ENCODE peak calls at places on chromosomes 11 and 22, in five cellular contexts. N is brain microvascular endothelial cell, U is GM12865, C is pancreas, R is retina. I is an unnamed sample.

GRCh38 chr11:46330887-46331652 is 16.2 kb upstream of the DGKZ start:
- DNase-seq in N (no peak), U (no peak), C (no peak), R (no peak), I (no peak)

GRCh38 chr11:92035488-92035887 is 189.1 kb upstream of the FAT3 start:
- DNase-seq in N (no peak), U (no peak), C (no peak), R (no peak), I (no peak)

GRCh38 chr11:29629281-29629680 is 387.5 kb downstream of the KCNA4 start:
- DNase-seq in N (peak; percentile 2), U (no peak), C (no peak), R (no peak), I (no peak)

GRCh38 chr11:129428027-129428426 is 52.4 kb downstream of the BARX2 start:
- DNase-seq in N (no peak), U (no peak), C (no peak), R (no peak), I (no peak)

GRCh38 chr11:69169479-69169878 is 13.7 kb downstream of the SMIM38 start:
- DNase-seq in N (no peak), U (no peak), C (no peak), R (no peak), I (no peak)

GRCh38 chr11:19673924-19674390 is 38.7 kb upstream of the NAV2 start:
- DNase-seq in N (no peak), U (no peak), C (no peak), R (peak; percentile 61), I (no peak)

GRCh38 chr11:115942043-115942442 is 437.8 kb upstream of the CADM1 start:
- DNase-seq in N (no peak), U (no peak), C (no peak), R (no peak), I (no peak)

GRCh38 chr11:2297623-2298030 is 4.1 kb downstream of the C11orf21 start:
- DNase-seq in N (no peak), U (no peak), C (no peak), R (no peak), I (no peak)

GRCh38 chr11:70210516-70210915 is 7.4 kb downstream of the FADD start:
- DNase-seq in N (peak; percentile 15), U (no peak), C (no peak), R (no peak), I (no peak)

GRCh38 chr11:78740175-78741161 is 165.8 kb upstream of the NARS2 start:
- DNase-seq in N (no peak), U (no peak), C (no peak), R (no peak), I (no peak)

GRCh38 chr11:68009391-68010000 is 631 bp upstream of the ALDH3B1 start:
- DNase-seq in N (peak; percentile 43), U (peak; percentile 36), C (no peak), R (no peak), I (peak; percentile 68)

GRCh38 chr11:94133752-94134151 is 5.1 kb downstream of the PANX1 start:
- DNase-seq in N (no peak), U (no peak), C (no peak), R (no peak), I (no peak)

GRCh38 chr11:87137711-87138110 is 100.0 kb downstream of the TMEM135 start:
- DNase-seq in N (no peak), U (no peak), C (no peak), R (no peak), I (no peak)

GRCh38 chr11:34680206-34680605 is 59.3 kb downstream of the EHF start:
- DNase-seq in N (peak; percentile 10), U (no peak), C (no peak), R (no peak), I (no peak)

GRCh38 chr22:18076060-18076497 is 1.7 kb upstream of the PEX26 start:
- DNase-seq in N (peak; percentile 78), U (peak; percentile 87), C (no peak), R (peak; percentile 84), I (peak; percentile 53)

GRCh38 chr22:26674211-26675190 is 17.1 kb downstream of the MIAT start:
- DNase-seq in N (no peak), U (peak; percentile 81), C (no peak), R (no peak), I (peak; percentile 63)

GRCh38 chr11:114738954-114739353 is 60.6 kb downstream of the NXPE2 start:
- DNase-seq in N (peak; percentile 34), U (peak; percentile 67), C (no peak), R (peak; percentile 11), I (peak; percentile 68)

GRCh38 chr11:95898782-95899181 is 25.1 kb downstream of the MTMR2 start:
- DNase-seq in N (no peak), U (no peak), C (no peak), R (no peak), I (no peak)

GRCh38 chr22:19351604-19352003 is 60.1 kb upstream of the CLTCL1 start:
- DNase-seq in N (no peak), U (no peak), C (no peak), R (no peak), I (no peak)

GRCh38 chr11:107043242-107043991 is 25.1 kb upstream of the GUCY1A2 start:
- DNase-seq in N (peak; percentile 96), U (peak; percentile 85), C (no peak), R (no peak), I (no peak)

GRCh38 chr22:33923660-33924246 is 3.5 kb upstream of the LARGE1 start:
- DNase-seq in N (peak; percentile 62), U (peak; percentile 87), C (no peak), R (peak; percentile 78), I (peak; percentile 86)

GRCh38 chr11:134052988-134053945 is 15.6 kb upstream of the JAM3 start:
- DNase-seq in N (no peak), U (no peak), C (peak; percentile 29), R (peak; percentile 50), I (no peak)

GRCh38 chr11:6315811-6316425 is 4.4 kb downstream of the CAVIN3 start:
- DNase-seq in N (peak; percentile 57), U (peak; percentile 66), C (peak; percentile 76), R (peak; percentile 71), I (peak; percentile 46)